ENCODE peak calls at places on chromosomes 4 and X, in five cellular contexts. A, I, S, R and H are unnamed samples.

GRCh38 chrX:65821721-65822496 is 154.5 kb downstream of the MSN start:
- DNase-seq in A (no peak), I (no peak), S (no peak), R (no peak), H (no peak)

GRCh38 chr4:1539859-1540600 is 133.8 kb upstream of the NKX1-1 start:
- DNase-seq in A (no peak), I (no peak), S (no peak), R (no peak), H (no peak)

GRCh38 chr4:80568891-80569290 is 233.4 kb downstream of the CFAP299 start:
- DNase-seq in A (no peak), I (peak), S (no peak), R (no peak), H (no peak)

GRCh38 chr4:140092094-140092820 is 61.7 kb downstream of the MAML3 start:
- DNase-seq in A (no peak), I (peak), S (peak), R (peak), H (no peak)

GRCh38 chr4:71713611-71714203 is 70.2 kb downstream of the GC start:
- DNase-seq in A (peak), I (no peak), S (no peak), R (peak), H (no peak)

GRCh38 chr4:173014113-173014558 is 154.5 kb upstream of the GALNT7 start:
- DNase-seq in A (peak), I (peak), S (peak), R (peak), H (no peak)

GRCh38 chr4:118344801-118345200 is 8.0 kb downstream of the PRSS12 start:
- DNase-seq in A (no peak), I (no peak), S (no peak), R (no peak), H (no peak)

GRCh38 chrX:2474280-2474962 is 26.4 kb downstream of the DHRSX start:
- DNase-seq in A (no peak), I (no peak), S (peak), R (no peak), H (no peak)

GRCh38 chr4:52545099-52546069 is 113.7 kb downstream of the USP46 start:
- DNase-seq in A (peak), I (peak), S (peak), R (peak), H (peak)

GRCh38 chr4:4368821-4369580 is 17.9 kb upstream of the NSG1 start:
- DNase-seq in A (no peak), I (no peak), S (no peak), R (no peak), H (no peak)

GRCh38 chrX:42704454-42704853 is 73.5 kb downstream of the PPP1R2C start:
- DNase-seq in A (peak), I (no peak), S (no peak), R (no peak), H (no peak)

GRCh38 chr4:14168919-14169318 is 541.4 kb upstream of the BOD1L1 start:
- DNase-seq in A (peak), I (no peak), S (no peak), R (peak), H (no peak)

GRCh38 chr4:83438719-83439118 is 16.9 kb downstream of the HELQ start:
- DNase-seq in A (no peak), I (no peak), S (no peak), R (no peak), H (no peak)

GRCh38 chrX:29890004-29890403 is 325.4 kb upstream of the MAGEB2 start:
- DNase-seq in A (peak), I (no peak), S (no peak), R (peak), H (no peak)

GRCh38 chrX:44898411-44899221 is 25.6 kb downstream of the KDM6A start:
- DNase-seq in A (peak), I (no peak), S (peak), R (peak), H (no peak)

GRCh38 chrX:69165116-69165651 is at the start of gene PJA1:
- DNase-seq in A (peak), I (no peak), S (peak), R (peak), H (peak)

GRCh38 chr4:139988863-139989765 is 164.9 kb downstream of the MAML3 start:
- DNase-seq in A (peak), I (no peak), S (no peak), R (peak), H (peak)

GRCh38 chr4:128517739-128518510 is 230.3 kb upstream of the PGRMC2 start:
- DNase-seq in A (peak), I (peak), S (no peak), R (peak), H (peak)

GRCh38 chrX:123859409-123859827 is 435 bp upstream of the XIAP start:
- DNase-seq in A (no peak), I (peak), S (peak), R (no peak), H (peak)

GRCh38 chr4:68490826-68491457 is 43.7 kb downstream of the TMPRSS11E start:
- DNase-seq in A (no peak), I (no peak), S (no peak), R (no peak), H (no peak)

GRCh38 chrX:39556056-39556455 is 541.7 kb downstream of the BCOR start:
- DNase-seq in A (no peak), I (no peak), S (no peak), R (no peak), H (no peak)

GRCh38 chrX:1420371-1420770 is 28.5 kb upstream of the SLC25A6 start:
- DNase-seq in A (no peak), I (no peak), S (no peak), R (no peak), H (no peak)

GRCh38 chrX:14798805-14799397 is 74.0 kb downstream of the FANCB start:
- DNase-seq in A (no peak), I (no peak), S (no peak), R (no peak), H (no peak)

GRCh38 chrX:63513825-63514574 is 162.9 kb upstream of the SPIN4 start:
- DNase-seq in A (peak), I (no peak), S (no peak), R (no peak), H (peak)

GRCh38 chrX:1358793-1359476 is 22.4 kb downstream of the IL3RA start:
- DNase-seq in A (no peak), I (no peak), S (no peak), R (no peak), H (no peak)

GRCh38 chr4:139330283-139330682 is 28.0 kb upstream of the NDUFC1 start:
- DNase-seq in A (no peak), I (no peak), S (no peak), R (no peak), H (no peak)

GRCh38 chr4:174222266-174222872 is 61.1 kb downstream of the FBXO8 start:
- DNase-seq in A (peak), I (peak), S (no peak), R (peak), H (no peak)

GRCh38 chr4:152572417-152573086 is 36.7 kb upstream of the FBXW7 start:
- DNase-seq in A (peak), I (no peak), S (no peak), R (peak), H (peak)

GRCh38 chr4:48129307-48130014 is 4.6 kb downstream of the TXK start:
- DNase-seq in A (no peak), I (no peak), S (no peak), R (no peak), H (no peak)

GRCh38 chr4:99635601-99636000 is 22.0 kb downstream of the C4orf54 start:
- DNase-seq in A (no peak), I (no peak), S (no peak), R (no peak), H (no peak)

GRCh38 chr4:71050809-71051208 is 57.4 kb downstream of the DCK start:
- DNase-seq in A (peak), I (no peak), S (no peak), R (no peak), H (no peak)

GRCh38 chr4:19748470-19748869 is 503.2 kb upstream of the SLIT2 start:
- DNase-seq in A (peak), I (no peak), S (no peak), R (peak), H (no peak)

GRCh38 chr4:6445403-6446129 is 26.8 kb downstream of the PPP2R2C start:
- DNase-seq in A (no peak), I (no peak), S (no peak), R (no peak), H (no peak)

GRCh38 chrX:87583679-87584078 is 66.1 kb downstream of the KLHL4 start:
- DNase-seq in A (peak), I (no peak), S (peak), R (peak), H (peak)

GRCh38 chr4:80608285-80608980 is 272.9 kb downstream of the CFAP299 start:
- DNase-seq in A (peak), I (no peak), S (no peak), R (no peak), H (no peak)

GRCh38 chr4:26321326-26322276 is 787 bp downstream of the RBPJ start:
- DNase-seq in A (peak), I (no peak), S (peak), R (peak), H (peak)
- H4K91ac ChIP-seq in A (peak), I (no peak), S (peak), R (peak), H (peak)

DNA sequence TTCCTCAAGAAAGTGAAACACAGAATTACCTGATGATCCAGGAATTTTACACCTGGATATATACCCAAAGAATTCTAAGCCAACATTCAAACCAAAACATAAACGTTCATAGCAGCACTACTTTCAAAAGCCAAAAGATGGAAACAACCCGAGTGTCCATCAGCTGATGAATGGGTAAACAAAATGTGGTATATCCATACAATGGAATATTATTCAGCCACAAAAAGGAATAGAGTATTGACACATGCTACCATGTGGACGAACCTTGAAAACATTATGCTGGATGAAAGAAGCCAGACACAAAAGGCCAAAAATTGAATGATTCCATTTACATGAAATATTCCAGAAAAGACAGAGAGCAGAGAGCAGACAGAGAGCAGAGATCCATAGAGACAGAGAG is 52.0 kb downstream of the IRF2 start:
- DNase-seq in A (no peak), I (no peak), S (no peak), R (no peak), H (no peak)
- H3K4me3 ChIP-seq in A (no peak), I (no peak), S (no peak), R (no peak), H (no peak)

DNA sequence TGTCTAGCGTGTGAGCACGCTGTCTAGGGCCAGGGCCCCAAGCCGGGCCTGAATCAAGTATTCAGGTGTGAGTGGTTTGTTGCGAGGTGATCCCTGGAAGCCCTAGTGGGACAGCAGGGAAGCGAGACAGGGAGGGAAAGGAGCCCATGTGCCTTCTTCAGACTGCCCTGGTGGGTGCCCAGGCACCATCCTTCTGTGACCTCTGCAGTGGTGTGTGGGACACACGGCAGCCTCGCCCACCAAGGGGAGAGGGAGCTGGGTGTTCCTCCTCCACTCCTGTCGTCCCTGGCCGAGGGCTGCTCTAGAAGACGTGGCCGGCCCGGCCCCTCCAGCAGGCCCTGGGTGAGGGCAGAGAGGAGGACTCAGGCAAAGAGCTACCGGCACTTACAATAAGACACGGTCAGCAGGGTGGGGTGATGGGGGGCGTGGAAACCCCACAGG is 47.4 kb downstream of the HTRA3 start:
- DNase-seq in A (no peak), I (no peak), S (peak), R (no peak), H (no peak)
- H4K91ac ChIP-seq in A (peak), I (no peak), S (peak), R (peak), H (peak)

DNA sequence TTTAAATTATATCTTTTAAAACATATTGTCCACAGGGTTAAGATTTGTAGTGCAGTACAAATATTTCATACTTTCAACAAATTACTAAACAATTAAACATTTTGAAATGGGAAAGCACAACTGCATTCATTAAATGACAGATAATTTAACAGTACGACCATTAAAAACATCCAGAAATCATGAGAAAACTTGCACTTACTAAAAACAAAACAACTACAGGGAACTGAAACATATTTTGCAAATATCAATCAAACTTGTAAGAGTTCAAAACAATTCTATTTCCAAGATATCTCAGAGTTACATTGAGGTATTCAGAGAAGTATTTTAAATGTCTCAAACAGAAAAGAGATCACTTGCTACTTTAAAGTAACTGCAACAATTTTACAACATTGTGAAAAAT is 478.5 kb upstream of the PCDH10 start:
- DNase-seq in A (no peak), I (no peak), S (no peak), R (no peak), H (no peak)
- H3K4me3 ChIP-seq in A (no peak), I (no peak), S (no peak), R (no peak), H (no peak)

GRCh38 chr4:38109896-38110295 is 149.7 kb downstream of the PTTG2 start:
- DNase-seq in A (no peak), I (peak), S (no peak), R (peak), H (no peak)

GRCh38 chr4:38105475-38105874 is 145.3 kb downstream of the PTTG2 start:
- DNase-seq in A (no peak), I (no peak), S (no peak), R (no peak), H (no peak)

GRCh38 chr4:38109370-38109769 is 149.2 kb downstream of the PTTG2 start:
- DNase-seq in A (no peak), I (no peak), S (no peak), R (no peak), H (no peak)

GRCh38 chr4:38106301-38106700 is 146.1 kb downstream of the PTTG2 start:
- DNase-seq in A (peak), I (no peak), S (no peak), R (no peak), H (no peak)

GRCh38 chr4:38106886-38107514 is 146.8 kb downstream of the PTTG2 start:
- DNase-seq in A (no peak), I (no peak), S (no peak), R (no peak), H (no peak)
- H4K91ac ChIP-seq in A (no peak), I (no peak), S (no peak), R (peak), H (no peak)

DNA sequence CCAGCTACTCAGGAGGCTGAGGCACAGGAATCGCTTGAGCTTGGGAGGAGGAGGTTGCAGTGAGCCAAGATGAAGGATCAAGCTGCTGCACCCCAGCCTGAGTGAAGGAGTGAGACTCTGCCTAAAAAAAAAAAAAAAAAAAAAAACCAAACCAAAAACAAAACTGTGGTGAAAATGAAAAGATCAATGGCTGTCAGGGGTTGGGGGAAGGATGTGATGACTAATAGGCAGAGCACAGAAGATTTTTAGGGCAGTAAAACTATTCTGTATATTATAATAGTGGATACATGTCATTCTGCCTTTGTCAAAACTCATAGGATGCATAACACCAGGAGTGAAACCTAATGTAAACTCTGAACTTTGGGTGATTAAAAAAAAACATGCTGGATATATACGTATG is 69.9 kb upstream of the ELOVL6 start:
- DNase-seq in A (no peak), I (no peak), S (no peak), R (no peak), H (no peak)
- H3K4me3 ChIP-seq in A (no peak), I (no peak), S (no peak), R (no peak), H (no peak)